ENCODE peak calls at places on chromosomes 4 and X, in four cellular contexts. K, U, C and L are unnamed samples.

GRCh38 chrX:37755073-37755472 is 24.8 kb upstream of the CYBB start:
- DNase-seq in K (peak), U (peak), C (no peak), L (no peak)

GRCh38 chr4:161320377-161320776 is 843.4 kb downstream of the FSTL5 start:
- DNase-seq in K (no peak), U (no peak), C (no peak), L (no peak)

GRCh38 chrX:8868906-8869305 is 67.7 kb upstream of the FAM9A start:
- DNase-seq in K (no peak), U (no peak), C (no peak), L (no peak)

GRCh38 chrX:17374619-17375360 is at the start of gene NHS:
- DNase-seq in K (peak), U (no peak), C (peak), L (no peak)

GRCh38 chrX:16807976-16808542 is 21.8 kb downstream of the TXLNG start:
- DNase-seq in K (no peak), U (no peak), C (no peak), L (no peak)

GRCh38 chr4:168711197-168712120 is 214.6 kb downstream of the PALLD start:
- DNase-seq in K (no peak), U (no peak), C (no peak), L (no peak)

GRCh38 chr4:113472864-113473263 is 288.7 kb downstream of the CAMK2D start:
- DNase-seq in K (no peak), U (no peak), C (no peak), L (no peak)

GRCh38 chrX:26952213-26952612 is 510.9 kb downstream of the PPP4R3C start:
- DNase-seq in K (no peak), U (no peak), C (no peak), L (no peak)

GRCh38 chr4:66694716-66695115 is 850.6 kb downstream of the CENPC start:
- DNase-seq in K (no peak), U (no peak), C (no peak), L (no peak)

GRCh38 chr4:15895517-15895916 is 43.0 kb downstream of the FGFBP1 start:
- DNase-seq in K (no peak), U (no peak), C (no peak), L (no peak)

GRCh38 chr4:73109493-73109892 is 40.0 kb upstream of the COX18 start:
- DNase-seq in K (no peak), U (no peak), C (no peak), L (no peak)

GRCh38 chr4:173005912-173006633 is 162.5 kb upstream of the GALNT7 start:
- DNase-seq in K (no peak), U (no peak), C (no peak), L (no peak)

GRCh38 chrX:19303216-19303880 is 40.4 kb upstream of the PDHA1 start:
- DNase-seq in K (no peak), U (no peak), C (no peak), L (no peak)

GRCh38 chr4:82866706-82867385 is 24.1 kb downstream of the SEC31A start:
- DNase-seq in K (no peak), U (no peak), C (no peak), L (no peak)

GRCh38 chr4:23966720-23967119 is 76.9 kb upstream of the PPARGC1A start:
- DNase-seq in K (no peak), U (no peak), C (no peak), L (peak)

GRCh38 chrX:46645614-46646013 is 72.0 kb downstream of the CHST7 start:
- DNase-seq in K (no peak), U (no peak), C (no peak), L (no peak)

GRCh38 chrX:153924149-153924861 is 1.8 kb downstream of the ARHGAP4 start:
- DNase-seq in K (peak), U (peak), C (no peak), L (peak)

GRCh38 chr4:128528177-128528576 is 240.6 kb upstream of the PGRMC2 start:
- DNase-seq in K (no peak), U (no peak), C (no peak), L (no peak)

GRCh38 chrX:96433409-96434122 is 251.1 kb upstream of the DIAPH2 start:
- DNase-seq in K (no peak), U (no peak), C (no peak), L (no peak)

GRCh38 chrX:107734646-107735045 is 40.9 kb downstream of the TSC22D3 start:
- DNase-seq in K (no peak), U (no peak), C (no peak), L (no peak)

GRCh38 chrX:77426811-77427210 is 20.4 kb upstream of the FGF16 start:
- DNase-seq in K (no peak), U (no peak), C (no peak), L (no peak)

GRCh38 chr4:16415751-16416150 is 189.5 kb upstream of the TAPT1 start:
- DNase-seq in K (no peak), U (no peak), C (no peak), L (no peak)

GRCh38 chrX:106917830-106918500 is 2.2 kb upstream of the CLDN2 start:
- DNase-seq in K (peak), U (peak), C (no peak), L (no peak)

GRCh38 chr4:187128971-187129370 is 405.3 kb upstream of the FAT1 start:
- DNase-seq in K (no peak), U (no peak), C (no peak), L (no peak)

GRCh38 chr4:170589597-170590191 is 499.9 kb upstream of the AADAT start:
- DNase-seq in K (no peak), U (no peak), C (no peak), L (no peak)

GRCh38 chr4:95129708-95130343 is 372.1 kb downstream of the BMPR1B start:
- DNase-seq in K (no peak), U (no peak), C (no peak), L (no peak)

GRCh38 chr4:89129080-89129640 is 17.8 kb downstream of the TIGD2 start:
- DNase-seq in K (no peak), U (no peak), C (no peak), L (no peak)

GRCh38 chr4:184444215-184444952 is 30.0 kb downstream of the IRF2 start:
- DNase-seq in K (no peak), U (no peak), C (no peak), L (no peak)

GRCh38 chr4:187840814-187841213 is 154.8 kb upstream of the ZFP42 start:
- DNase-seq in K (no peak), U (no peak), C (no peak), L (no peak)